ENCODE peak calls at places on chromosomes 7 and 10, in six cellular contexts. L is astrocyte of the spinal cord, J is fibroblast of lung, R is Peyer's patch, N is foreskin fibroblast, K is suprapubic skin. D is an unnamed sample.

GRCh38 chr7:105917659-105918058 is 41.3 kb upstream of the ATXN7L1 start:
- DNase-seq in N (no peak), K (no peak), L (no peak), J (no peak), R (no peak), D (no peak)

GRCh38 chr7:68014031-68014774 is 1017.6 kb downstream of the TYW1 start:
- DNase-seq in R (no peak), K (no peak), N (no peak), J (no peak), L (no peak), D (no peak)

GRCh38 chr10:55500931-55501559 is 700.0 kb upstream of the PCDH15 start:
- DNase-seq in K (no peak), N (peak), L (peak), J (peak), R (no peak), D (peak)

GRCh38 chr7:79403451-79403850 is 50.0 kb downstream of the MAGI2 start:
- DNase-seq in K (no peak), J (peak), L (no peak), R (no peak), N (peak), D (no peak)

GRCh38 chr10:6507311-6507710 is 72.8 kb downstream of the PRKCQ start:
- DNase-seq in N (no peak), J (no peak), R (no peak), K (no peak), L (no peak), D (no peak)

GRCh38 chr10:26624017-26624416 is 73.5 kb upstream of the PDSS1 start:
- DNase-seq in R (no peak), K (no peak), L (no peak), J (no peak), N (no peak), D (no peak)

GRCh38 chr7:114310344-114311118 is 104.1 kb upstream of the FOXP2 start:
- DNase-seq in N (no peak), K (no peak), L (no peak), R (no peak), J (peak), D (no peak)

GRCh38 chr7:12802070-12802469 is 114.6 kb downstream of the ARL4A start:
- DNase-seq in K (peak), R (no peak), J (no peak), N (peak), L (no peak), D (peak)

GRCh38 chr7:22238354-22239311 is 118.3 kb downstream of the RAPGEF5 start:
- DNase-seq in R (no peak), K (no peak), N (peak), L (peak), J (peak), D (peak)

GRCh38 chr10:71817831-71818268 is 33.2 kb downstream of the PSAP start:
- DNase-seq in N (peak), L (no peak), J (no peak), R (no peak), K (no peak), D (no peak)

GRCh38 chr10:22801759-22802158 is 87.4 kb upstream of the PIP4K2A start:
- DNase-seq in L (no peak), R (no peak), K (no peak), N (peak), J (no peak), D (no peak)

GRCh38 chr10:22810643-22811254 is 96.4 kb upstream of the PIP4K2A start:
- DNase-seq in J (no peak), N (peak), R (no peak), K (no peak), L (no peak), D (no peak)

GRCh38 chr10:22807238-22807637 is 92.9 kb upstream of the PIP4K2A start:
- DNase-seq in R (no peak), N (no peak), J (no peak), L (no peak), K (no peak), D (no peak)

GRCh38 chr10:22803201-22803895 is 89.0 kb upstream of the PIP4K2A start:
- DNase-seq in J (peak), L (peak), R (no peak), K (no peak), N (peak), D (peak)

DNA sequence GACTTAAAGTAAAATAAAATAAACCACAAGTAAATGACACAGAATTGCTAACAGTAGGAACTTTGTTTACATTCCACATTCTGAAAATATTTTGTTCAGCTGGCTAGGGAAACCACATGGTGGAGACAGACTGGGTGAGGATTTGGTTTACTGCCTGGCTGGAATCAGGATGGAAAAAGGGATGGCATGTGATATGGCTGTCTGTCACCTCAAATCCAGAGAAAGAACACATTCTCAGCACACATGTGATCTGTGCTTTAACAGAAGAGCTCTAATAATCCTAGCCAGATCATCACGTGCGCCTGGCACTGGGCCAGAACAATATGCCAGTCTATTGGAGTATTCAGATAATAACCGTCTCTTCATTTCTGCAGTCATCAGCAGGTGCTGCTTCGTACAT is 90.9 kb upstream of the PIP4K2A start:
- DNase-seq in J (peak), K (peak), R (no peak), N (peak), L (peak), D (no peak)
- TF ChIP-seq CTCF in J (peak), K (no peak), R (no peak), N (no peak), L (peak), D (no peak)

GRCh38 chr7:95899919-95900513 is 127.7 kb downstream of the DYNC1I1 start:
- DNase-seq in L (no peak), J (no peak), K (no peak), R (no peak), N (no peak), D (peak)
- TF ChIP-seq CTCF in L (peak), J (no peak), K (no peak), R (no peak), N (no peak), D (no peak)

GRCh38 chr7:145848691-145849090 is 267.9 kb upstream of the CNTNAP2 start:
- DNase-seq in R (no peak), L (no peak), J (peak), N (no peak), K (no peak), D (peak)
- TF ChIP-seq CTCF in R (no peak), L (no peak), J (peak), N (no peak), K (no peak), D (peak)

DNA sequence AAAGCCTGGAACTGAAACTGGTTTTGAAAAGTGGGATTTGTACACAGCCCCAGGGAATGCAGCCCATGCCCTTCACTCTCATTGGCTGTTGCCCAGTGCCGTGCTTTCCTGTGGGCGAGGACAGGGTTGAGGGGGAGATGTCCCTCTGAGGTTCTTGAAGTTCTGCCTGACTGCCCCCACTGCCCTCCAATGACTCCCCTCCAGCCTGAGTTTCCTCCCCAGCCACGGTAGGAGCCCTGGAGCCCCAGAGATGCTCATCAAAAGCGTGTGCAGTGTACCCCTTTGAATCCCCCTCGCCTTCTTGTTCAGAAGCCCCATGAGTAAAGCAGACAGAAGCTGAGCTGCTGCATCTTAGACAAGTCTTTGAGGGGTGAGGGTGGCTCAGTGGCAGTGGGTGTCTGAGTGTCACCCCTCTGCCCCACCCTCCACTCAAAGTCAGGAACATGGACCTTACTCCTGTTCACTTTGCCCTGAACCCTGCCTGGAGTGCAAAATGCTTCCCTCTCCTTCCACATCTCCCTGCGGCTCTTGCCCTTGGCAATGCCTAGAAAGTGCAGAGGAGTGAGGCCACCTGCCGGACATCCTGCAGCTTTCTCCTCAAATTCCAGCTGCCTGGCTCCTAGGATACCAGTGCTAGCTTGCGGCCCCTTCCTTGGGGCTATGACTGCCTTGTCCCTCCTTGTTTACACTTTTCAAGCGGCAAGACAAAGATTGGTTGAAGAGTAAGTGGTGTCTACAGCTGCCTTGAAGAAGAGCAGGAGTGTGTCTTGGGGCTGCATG is 19.9 kb downstream of the FAM241B start:
- DNase-seq in L (no peak), R (no peak), J (peak), N (no peak), K (no peak), D (no peak)
- TF ChIP-seq CTCF in L (peak), R (no peak), J (peak), N (no peak), K (no peak), D (no peak)

GRCh38 chr10:60664859-60665258 is 113.4 kb upstream of the CDK1 start:
- DNase-seq in L (peak), R (no peak), N (peak), J (peak), K (no peak), D (peak)

GRCh38 chr10:60660625-60661024 is 117.7 kb upstream of the CDK1 start:
- DNase-seq in R (no peak), L (no peak), K (no peak), J (no peak), N (no peak), D (no peak)

GRCh38 chr10:60663850-60664249 is 114.4 kb upstream of the CDK1 start:
- DNase-seq in N (no peak), J (no peak), R (no peak), L (peak), K (no peak), D (no peak)

GRCh38 chr10:60661627-60662026 is 116.7 kb upstream of the CDK1 start:
- DNase-seq in L (peak), N (peak), K (no peak), J (peak), R (no peak), D (peak)

DNA sequence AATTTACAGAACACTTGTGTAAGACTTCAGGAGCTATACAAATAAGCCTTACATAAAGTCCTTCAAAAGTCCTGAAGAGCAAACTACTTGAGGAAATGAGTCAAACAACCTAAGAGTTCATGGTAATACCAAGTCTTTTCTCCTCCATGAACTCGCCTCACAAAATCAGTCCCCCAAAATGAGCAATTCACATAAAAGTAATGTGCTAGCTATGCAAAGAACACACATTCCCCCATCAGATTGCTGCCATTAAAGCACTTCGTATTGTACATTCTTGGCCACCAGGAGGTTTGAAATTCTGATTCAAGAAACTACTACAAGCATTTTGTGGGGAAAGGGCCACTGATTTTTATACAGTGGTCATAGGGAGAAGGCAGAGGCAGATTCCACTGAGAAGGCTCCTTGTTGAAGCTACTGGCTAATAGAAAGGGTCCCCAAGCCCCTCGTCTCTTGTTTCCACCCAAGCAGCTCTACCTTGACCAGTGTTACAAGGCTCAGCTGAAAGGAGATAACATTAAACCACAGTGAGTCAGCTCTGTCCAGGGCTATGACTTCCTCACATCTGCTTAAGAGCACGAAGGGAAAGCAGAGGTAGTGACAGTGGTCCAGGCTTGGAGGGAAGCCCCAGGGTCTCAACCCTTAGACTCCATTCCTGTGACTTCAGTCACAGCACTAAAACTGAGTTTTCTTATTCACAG is 115.2 kb upstream of the CDK1 start:
- DNase-seq in K (no peak), J (peak), R (no peak), N (peak), L (peak), D (no peak)
- TF ChIP-seq CTCF in K (no peak), J (no peak), R (no peak), N (no peak), L (no peak), D (no peak)

GRCh38 chr7:155533827-155534690 is 12.3 kb downstream of the CNPY1 start:
- DNase-seq in J (peak), K (no peak), N (peak), R (no peak), L (no peak), D (no peak)
- TF ChIP-seq CTCF in J (peak), K (peak), N (peak), R (peak), L (peak), D (no peak)

GRCh38 chr10:29470355-29470705 is 164.4 kb downstream of the SVIL start:
- DNase-seq in N (peak), R (no peak), J (no peak), L (no peak), K (no peak), D (peak)

GRCh38 chr10:29470843-29471482 is 163.8 kb downstream of the SVIL start:
- DNase-seq in R (no peak), J (no peak), N (no peak), L (no peak), K (no peak), D (no peak)

GRCh38 chr10:29469481-29470354 is 165.1 kb downstream of the SVIL start:
- DNase-seq in N (no peak), J (no peak), R (no peak), K (no peak), L (no peak), D (no peak)

GRCh38 chr10:29461042-29461441 is 172.2 kb downstream of the LYZL1 start:
- DNase-seq in N (no peak), L (no peak), J (no peak), K (no peak), R (no peak), D (no peak)

DNA sequence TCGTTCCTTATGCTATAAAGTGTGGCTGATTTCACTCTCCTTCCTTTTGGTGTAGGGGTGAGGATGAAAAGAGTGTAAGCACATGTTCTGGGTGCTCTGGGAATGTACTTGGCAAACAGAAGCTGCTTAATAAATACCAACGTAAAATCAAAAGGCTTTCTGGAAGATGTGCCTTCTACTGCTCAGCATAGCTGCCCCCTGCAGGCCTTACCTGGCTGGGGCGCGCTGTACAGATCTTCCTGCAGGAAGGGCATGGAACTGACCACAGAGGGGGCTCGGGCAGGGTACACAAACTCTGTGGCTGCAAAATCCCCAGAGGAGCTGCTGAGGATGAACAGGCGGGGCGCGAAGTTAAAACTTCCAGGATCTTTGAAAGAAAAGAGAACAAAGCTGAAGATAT is 169.4 kb downstream of the SVIL start:
- DNase-seq in K (no peak), J (no peak), R (no peak), L (no peak), N (no peak), D (no peak)
- TF ChIP-seq CTCF in K (no peak), J (no peak), R (no peak), L (peak), N (peak), D (peak)

GRCh38 chr7:9264395-9264794 is 831.0 kb downstream of the NXPH1 start:
- DNase-seq in N (no peak), R (no peak), L (no peak), K (no peak), J (no peak), D (peak)
- TF ChIP-seq CTCF in N (no peak), R (no peak), L (no peak), K (no peak), J (no peak), D (no peak)